ENCODE peak calls at places on chromosomes 6 and 20, in nine cellular contexts. One of them, this sample, is unnamed.

GRCh38 chr20:49399329-49399728 is 83.1 kb downstream of the KCNB1 start:
- DNase-seq in stromal cell of bone marrow: peak
- DNase-seq in NCI-H1092 treated with DMSO at 0.1 percent for 48 hours: no peak
- DNase-seq in activated T-helper 1 cell treated with anti-CD3 and anti-CD28 coated beads, Interleukin-2, amount 50 U/mL, for 16 hours: no peak
- DNase-seq in EL: no peak
- DNase-seq in progenitor cell of endocrine pancreas: no peak
- DNase-seq in germinal center: no peak
- DNase-seq in fibroblast of mammary gland: peak
- DNase-seq in pulmonary artery endothelial cell: no peak
- DNase-seq in this sample: no peak

GRCh38 chr6:19662911-19663310 is 174.3 kb upstream of the ID4 start:
- DNase-seq in stromal cell of bone marrow: no peak
- DNase-seq in NCI-H1092 treated with DMSO at 0.1 percent for 48 hours: no peak
- DNase-seq in activated T-helper 1 cell treated with anti-CD3 and anti-CD28 coated beads, Interleukin-2, amount 50 U/mL, for 16 hours: no peak
- DNase-seq in EL: no peak
- DNase-seq in progenitor cell of endocrine pancreas: no peak
- DNase-seq in germinal center: no peak
- DNase-seq in fibroblast of mammary gland: no peak
- DNase-seq in pulmonary artery endothelial cell: no peak
- DNase-seq in this sample: no peak

GRCh38 chr6:18471232-18471964 is 84.2 kb downstream of the RNF144B start:
- DNase-seq in stromal cell of bone marrow: no peak
- DNase-seq in NCI-H1092 treated with DMSO at 0.1 percent for 48 hours: no peak
- DNase-seq in activated T-helper 1 cell treated with anti-CD3 and anti-CD28 coated beads, Interleukin-2, amount 50 U/mL, for 16 hours: no peak
- DNase-seq in EL: no peak
- DNase-seq in progenitor cell of endocrine pancreas: no peak
- DNase-seq in germinal center: no peak
- DNase-seq in fibroblast of mammary gland: no peak
- DNase-seq in pulmonary artery endothelial cell: no peak
- DNase-seq in this sample: no peak

GRCh38 chr6:145892026-145892425 is 72.1 kb downstream of the SHPRH start:
- DNase-seq in stromal cell of bone marrow: no peak
- DNase-seq in NCI-H1092 treated with DMSO at 0.1 percent for 48 hours: no peak
- DNase-seq in activated T-helper 1 cell treated with anti-CD3 and anti-CD28 coated beads, Interleukin-2, amount 50 U/mL, for 16 hours: no peak
- DNase-seq in EL: no peak
- DNase-seq in progenitor cell of endocrine pancreas: no peak
- DNase-seq in germinal center: no peak
- DNase-seq in fibroblast of mammary gland: no peak
- DNase-seq in pulmonary artery endothelial cell: no peak
- DNase-seq in this sample: no peak

GRCh38 chr20:17862171-17862570 is 106.4 kb downstream of the SNX5 start:
- DNase-seq in stromal cell of bone marrow: no peak
- DNase-seq in NCI-H1092 treated with DMSO at 0.1 percent for 48 hours: no peak
- DNase-seq in activated T-helper 1 cell treated with anti-CD3 and anti-CD28 coated beads, Interleukin-2, amount 50 U/mL, for 16 hours: no peak
- DNase-seq in EL: no peak
- DNase-seq in progenitor cell of endocrine pancreas: no peak
- DNase-seq in germinal center: no peak
- DNase-seq in fibroblast of mammary gland: no peak
- DNase-seq in pulmonary artery endothelial cell: no peak
- DNase-seq in this sample: no peak

GRCh38 chr20:5863040-5863811 is 87.1 kb downstream of the TRMT6 start:
- DNase-seq in stromal cell of bone marrow: no peak
- DNase-seq in NCI-H1092 treated with DMSO at 0.1 percent for 48 hours: no peak
- DNase-seq in activated T-helper 1 cell treated with anti-CD3 and anti-CD28 coated beads, Interleukin-2, amount 50 U/mL, for 16 hours: no peak
- DNase-seq in EL: peak
- DNase-seq in progenitor cell of endocrine pancreas: no peak
- DNase-seq in germinal center: no peak
- DNase-seq in fibroblast of mammary gland: peak
- DNase-seq in pulmonary artery endothelial cell: peak
- DNase-seq in this sample: peak

GRCh38 chr20:10521068-10521834 is 86.1 kb downstream of the SLX4IP start:
- DNase-seq in stromal cell of bone marrow: peak
- DNase-seq in NCI-H1092 treated with DMSO at 0.1 percent for 48 hours: no peak
- DNase-seq in activated T-helper 1 cell treated with anti-CD3 and anti-CD28 coated beads, Interleukin-2, amount 50 U/mL, for 16 hours: no peak
- DNase-seq in EL: peak
- DNase-seq in progenitor cell of endocrine pancreas: no peak
- DNase-seq in germinal center: no peak
- DNase-seq in fibroblast of mammary gland: peak
- DNase-seq in pulmonary artery endothelial cell: no peak
- DNase-seq in this sample: peak

GRCh38 chr20:51403465-51404220 is 138.9 kb downstream of the NFATC2 start:
- DNase-seq in stromal cell of bone marrow: no peak
- DNase-seq in NCI-H1092 treated with DMSO at 0.1 percent for 48 hours: no peak
- DNase-seq in activated T-helper 1 cell treated with anti-CD3 and anti-CD28 coated beads, Interleukin-2, amount 50 U/mL, for 16 hours: no peak
- DNase-seq in EL: no peak
- DNase-seq in progenitor cell of endocrine pancreas: no peak
- DNase-seq in germinal center: no peak
- DNase-seq in fibroblast of mammary gland: no peak
- DNase-seq in pulmonary artery endothelial cell: no peak
- DNase-seq in this sample: no peak

GRCh38 chr6:43628392-43629103 is 516 bp downstream of the GTPBP2 start:
- DNase-seq in stromal cell of bone marrow: no peak
- DNase-seq in NCI-H1092 treated with DMSO at 0.1 percent for 48 hours: peak
- DNase-seq in activated T-helper 1 cell treated with anti-CD3 and anti-CD28 coated beads, Interleukin-2, amount 50 U/mL, for 16 hours: peak
- DNase-seq in EL: peak
- DNase-seq in progenitor cell of endocrine pancreas: peak
- DNase-seq in germinal center: peak
- DNase-seq in fibroblast of mammary gland: peak
- DNase-seq in pulmonary artery endothelial cell: no peak
- DNase-seq in this sample: peak

GRCh38 chr6:52992980-52993379 is 2.1 kb downstream of the GSTA4 start:
- DNase-seq in stromal cell of bone marrow: peak
- DNase-seq in NCI-H1092 treated with DMSO at 0.1 percent for 48 hours: no peak
- DNase-seq in activated T-helper 1 cell treated with anti-CD3 and anti-CD28 coated beads, Interleukin-2, amount 50 U/mL, for 16 hours: no peak
- DNase-seq in EL: peak
- DNase-seq in progenitor cell of endocrine pancreas: no peak
- DNase-seq in germinal center: no peak
- DNase-seq in fibroblast of mammary gland: peak
- DNase-seq in pulmonary artery endothelial cell: no peak
- DNase-seq in this sample: peak

GRCh38 chr6:158939255-158940170 is 60.5 kb downstream of the RSPH3 start:
- DNase-seq in stromal cell of bone marrow: no peak
- DNase-seq in NCI-H1092 treated with DMSO at 0.1 percent for 48 hours: no peak
- DNase-seq in activated T-helper 1 cell treated with anti-CD3 and anti-CD28 coated beads, Interleukin-2, amount 50 U/mL, for 16 hours: no peak
- DNase-seq in EL: peak
- DNase-seq in progenitor cell of endocrine pancreas: no peak
- DNase-seq in germinal center: peak
- DNase-seq in fibroblast of mammary gland: no peak
- DNase-seq in pulmonary artery endothelial cell: no peak
- DNase-seq in this sample: no peak

GRCh38 chr20:9532069-9532809 is 17.8 kb downstream of the LAMP5 start:
- DNase-seq in stromal cell of bone marrow: no peak
- DNase-seq in NCI-H1092 treated with DMSO at 0.1 percent for 48 hours: peak
- DNase-seq in activated T-helper 1 cell treated with anti-CD3 and anti-CD28 coated beads, Interleukin-2, amount 50 U/mL, for 16 hours: no peak
- DNase-seq in EL: no peak
- DNase-seq in progenitor cell of endocrine pancreas: no peak
- DNase-seq in germinal center: no peak
- DNase-seq in fibroblast of mammary gland: no peak
- DNase-seq in pulmonary artery endothelial cell: no peak
- DNase-seq in this sample: no peak

GRCh38 chr6:159693894-159694545 is 979 bp upstream of the SOD2 start:
- DNase-seq in stromal cell of bone marrow: no peak
- DNase-seq in NCI-H1092 treated with DMSO at 0.1 percent for 48 hours: peak
- DNase-seq in activated T-helper 1 cell treated with anti-CD3 and anti-CD28 coated beads, Interleukin-2, amount 50 U/mL, for 16 hours: no peak
- DNase-seq in EL: no peak
- DNase-seq in progenitor cell of endocrine pancreas: no peak
- DNase-seq in germinal center: peak
- DNase-seq in fibroblast of mammary gland: peak
- DNase-seq in pulmonary artery endothelial cell: peak
- DNase-seq in this sample: peak

GRCh38 chr20:397432-398237 is 10.5 kb upstream of the RBCK1 start:
- DNase-seq in stromal cell of bone marrow: no peak
- DNase-seq in NCI-H1092 treated with DMSO at 0.1 percent for 48 hours: no peak
- DNase-seq in activated T-helper 1 cell treated with anti-CD3 and anti-CD28 coated beads, Interleukin-2, amount 50 U/mL, for 16 hours: no peak
- DNase-seq in EL: no peak
- DNase-seq in progenitor cell of endocrine pancreas: no peak
- DNase-seq in germinal center: no peak
- DNase-seq in fibroblast of mammary gland: no peak
- DNase-seq in pulmonary artery endothelial cell: no peak
- DNase-seq in this sample: no peak

This sample was measured in epithelial cell of esophagus.